ENCODE peak calls at places on chromosomes 11 and 22, in ten cellular contexts. B is SK-N-SH, H is hepatocyte, U is tibial artery, G is mammary epithelial cell, P is stomach, C is Panc1, W is heart right ventricle, Y is heart left ventricle, O is fibroblast of lung. X is an unnamed sample.

GRCh38 chr11:65899356-65900124 is 648 bp downstream of the FOSL1 start:
- DNase-seq in B (peak; percentile 71), H (peak; percentile 84), U (peak; percentile 63), G (no peak), P (peak; percentile 67), C (no peak), W (peak; percentile 62), Y (peak; percentile 80), O (peak; percentile 76), X (no peak)

GRCh38 chr11:127050141-127050632 is 49.6 kb upstream of the KIRREL3 start:
- DNase-seq in B (no peak), H (peak; percentile 33), U (no peak), G (no peak), P (no peak), C (no peak), W (no peak), Y (no peak), O (no peak), X (no peak)

GRCh38 chr11:72568861-72569260 is 105.4 kb downstream of the PDE2A start:
- DNase-seq in B (no peak), H (no peak), U (no peak), G (peak; percentile 48), P (no peak), C (no peak), W (no peak), Y (no peak), O (no peak), X (no peak)

GRCh38 chr11:75576445-75577049 is 14.5 kb downstream of the SERPINH1 start:
- DNase-seq in B (no peak), H (peak; percentile 63), U (peak; percentile 69), G (no peak), P (peak; percentile 48), C (no peak), W (no peak), Y (no peak), O (peak; percentile 79), X (peak; percentile 76)

GRCh38 chr11:58958500-58958899 is 19.2 kb downstream of the GLYATL1 start:
- DNase-seq in B (peak; percentile 24), H (peak; percentile 43), U (peak; percentile 34), G (no peak), P (peak; percentile 57), C (no peak), W (no peak), Y (no peak), O (no peak), X (no peak)

GRCh38 chr22:18085188-18085587 is 7.4 kb downstream of the PEX26 start:
- DNase-seq in B (no peak), H (peak; percentile 74), U (no peak), G (no peak), P (peak; percentile 62), C (no peak), W (no peak), Y (no peak), O (peak; percentile 20), X (no peak)

GRCh38 chr22:26461188-26461810 is 22.3 kb downstream of the HPS4 start:
- DNase-seq in B (peak; percentile 84), H (peak; percentile 78), U (peak; percentile 44), G (peak; percentile 12), P (peak; percentile 71), C (no peak), W (peak; percentile 50), Y (peak; percentile 53), O (no peak), X (no peak)

GRCh38 chr11:69839516-69839915 is 20.3 kb upstream of the FGF3 start:
- DNase-seq in B (no peak), H (no peak), U (no peak), G (no peak), P (no peak), C (no peak), W (no peak), Y (no peak), O (no peak), X (no peak)

GRCh38 chr11:2257023-2257700 is 13.2 kb downstream of the ASCL2 start:
- DNase-seq in B (no peak), H (peak; percentile 19), U (no peak), G (peak; percentile 58), P (peak; percentile 71), C (no peak), W (no peak), Y (no peak), O (no peak), X (no peak)

GRCh38 chr22:32410459-32410858 is 1.6 kb downstream of the RTCB start:
- DNase-seq in B (no peak), H (no peak), U (no peak), G (peak; percentile 69), P (no peak), C (no peak), W (no peak), Y (no peak), O (no peak), X (no peak)

GRCh38 chr22:32411829-32412592 is at the start of gene RTCB:
- DNase-seq in B (peak; percentile 83), H (peak; percentile 96), U (peak; percentile 91), G (peak; percentile 91), P (peak; percentile 89), C (peak; percentile 75), W (peak; percentile 95), Y (peak; percentile 94), O (peak; percentile 92), X (peak; percentile 73)

GRCh38 chr22:32411388-32411787 is 659 bp downstream of the RTCB start:
- DNase-seq in B (peak; percentile 12), H (peak; percentile 54), U (no peak), G (peak; percentile 64), P (no peak), C (no peak), W (no peak), Y (no peak), O (peak; percentile 52), X (no peak)

GRCh38 chr22:32416556-32417085 is 4.6 kb upstream of the RTCB start:
- DNase-seq in B (no peak), H (no peak), U (no peak), G (no peak), P (no peak), C (no peak), W (no peak), Y (no peak), O (no peak), X (no peak)

DNA sequence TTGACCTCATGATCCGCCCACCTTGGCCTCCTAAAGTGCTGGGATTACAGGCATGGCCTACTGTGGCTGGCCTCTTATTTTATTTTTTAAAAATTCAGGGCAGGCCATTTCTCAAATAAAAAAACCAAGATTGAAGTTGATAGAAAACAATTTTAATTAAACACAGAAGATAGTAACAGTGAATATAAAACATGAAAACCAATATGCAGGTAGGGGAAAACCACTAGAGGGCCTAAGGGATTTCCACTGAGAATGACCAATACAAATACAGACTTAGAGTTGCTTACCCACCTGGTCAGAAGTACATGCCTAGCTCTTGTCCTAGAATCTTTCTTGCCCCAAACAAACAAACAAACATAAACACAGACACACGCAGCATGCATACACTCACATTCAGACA is 1.7 kb upstream of the RTCB start:
- DNase-seq in B (peak; percentile 34), H (no peak), U (no peak), G (peak; percentile 12), P (no peak), C (no peak), W (no peak), Y (no peak), O (peak; percentile 25), X (no peak)
- TF ChIP-seq CTCF in B (peak; percentile 66), H (peak; percentile 34), U (no peak), G (peak; percentile 60), P (no peak), C (peak; percentile 55), W (peak; percentile 23), Y (no peak), O (peak; percentile 58), X (peak; percentile 60)

GRCh38 chr22:24175160-24175808 is 6.0 kb upstream of the SUSD2 start:
- DNase-seq in B (peak; percentile 91), H (peak; percentile 83), U (peak; percentile 87), G (peak; percentile 45), P (peak; percentile 83), C (no peak), W (peak; percentile 88), Y (peak; percentile 90), O (peak; percentile 54), X (no peak)

GRCh38 chr22:24177045-24177444 is 4.2 kb upstream of the SUSD2 start:
- DNase-seq in B (no peak), H (no peak), U (no peak), G (no peak), P (no peak), C (no peak), W (no peak), Y (no peak), O (no peak), X (no peak)

GRCh38 chr22:24177456-24177855 is 3.8 kb upstream of the SUSD2 start:
- DNase-seq in B (no peak), H (no peak), U (no peak), G (no peak), P (no peak), C (no peak), W (no peak), Y (no peak), O (no peak), X (no peak)

GRCh38 chr22:24176040-24176439 is 5.2 kb upstream of the SUSD2 start:
- DNase-seq in B (no peak), H (no peak), U (no peak), G (no peak), P (no peak), C (no peak), W (no peak), Y (no peak), O (no peak), X (no peak)

GRCh38 chr22:24176630-24177029 is 4.7 kb upstream of the SUSD2 start:
- DNase-seq in B (no peak), H (no peak), U (peak; percentile 75), G (no peak), P (no peak), C (no peak), W (peak; percentile 75), Y (peak; percentile 90), O (no peak), X (no peak)
- H3K36me3 ChIP-seq in B (no peaks in the 10 kb centered on the region), H (no peaks in the 10 kb centered on the region), U (peaks cover 23% of the 10 kb centered on the region), G (no peaks in the 10 kb centered on the region), P (peaks cover 30% of the 10 kb centered on the region), C (no peaks in the 10 kb centered on the region), W (peaks cover 66% of the 10 kb centered on the region), Y (peaks cover 4% of the 10 kb centered on the region), O (peaks cover 20% of the 10 kb centered on the region), X (no peaks in the 10 kb centered on the region)

GRCh38 chr11:46410021-46410420 is 18.4 kb upstream of the CHRM4 start:
- DNase-seq in B (no peak), H (no peak), U (no peak), G (no peak), P (no peak), C (no peak), W (no peak), Y (no peak), O (no peak), X (no peak)
- TF ChIP-seq CTCF in B (peak; percentile 19), H (no peak), U (no peak), G (no peak), P (no peak), C (no peak), W (no peak), Y (no peak), O (peak; percentile 33), X (peak; percentile 8)

DNA sequence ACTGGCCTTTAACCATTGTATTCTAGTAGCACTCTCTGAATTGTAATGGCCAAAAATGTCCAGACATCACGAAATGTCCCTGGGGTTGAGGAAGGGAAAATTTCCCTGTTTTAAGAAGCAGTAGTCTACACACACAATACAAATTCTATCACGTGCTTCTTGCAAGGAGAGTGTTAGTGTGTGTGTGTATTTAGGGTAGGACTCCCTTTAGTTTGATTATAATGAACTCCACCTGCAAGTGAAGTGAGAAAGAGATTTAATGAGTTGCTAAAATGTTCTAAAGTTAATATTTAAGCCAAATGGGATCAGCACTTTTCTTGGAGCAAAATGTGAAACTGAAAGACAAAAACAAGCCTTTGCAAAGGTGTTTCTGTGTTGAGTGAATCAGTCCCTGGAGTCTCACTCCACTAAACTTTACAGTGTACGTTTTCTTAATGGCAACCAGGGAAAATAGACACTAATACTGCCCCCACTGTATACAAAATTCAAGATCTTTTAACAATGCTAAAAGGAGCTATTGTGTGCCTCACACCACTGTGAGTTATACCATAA is 590.3 kb upstream of the TENM4 start:
- DNase-seq in B (no peak), H (no peak), U (no peak), G (no peak), P (no peak), C (no peak), W (no peak), Y (no peak), O (no peak), X (peak; percentile 25)
- H3K36me3 ChIP-seq in B (no peaks in the 10 kb centered on the region), H (no peaks in the 10 kb centered on the region), U (no peaks in the 10 kb centered on the region), G (no peaks in the 10 kb centered on the region), P (no peaks in the 10 kb centered on the region), C (no peaks in the 10 kb centered on the region), W (no peaks in the 10 kb centered on the region), Y (no peaks in the 10 kb centered on the region), O (no peaks in the 10 kb centered on the region), X (no peaks in the 10 kb centered on the region)